ENCODE peak calls at places on chromosomes 5 and 9, in six cellular contexts. Q is ovary; L is mesendoderm; R is IMR-90; U is endodermal cell; G is effector memory CD4-positive, alpha-beta T cell. V is an unnamed sample.

GRCh38 chr9:134517069-134517680 is 124.4 kb upstream of the COL5A1 start:
- DNase-seq in Q (no peak), L (no peak), R (no peak), U (no peak), G (no peak), V (peak; percentile 65)

GRCh38 chr5:163496286-163496685 is 9.1 kb upstream of the MAT2B start:
- DNase-seq in Q (no peak), L (no peak), R (peak; percentile 47), U (no peak), G (no peak), V (no peak)

GRCh38 chr9:116467740-116468351 is 219.3 kb upstream of the TRIM32 start:
- DNase-seq in Q (no peak), L (peak; percentile 42), R (no peak), U (no peak), G (no peak), V (no peak)

GRCh38 chr5:119373449-119373858 is 17.6 kb downstream of the TNFAIP8 start:
- DNase-seq in Q (no peak), L (no peak), R (no peak), U (no peak), G (no peak), V (no peak)

GRCh38 chr9:125119643-125120286 is 23.6 kb downstream of the SCAI start:
- DNase-seq in Q (no peak), L (peak; percentile 31), R (peak; percentile 55), U (no peak), G (no peak), V (no peak)

GRCh38 chr5:95113489-95113888 is 171.4 kb downstream of the MCTP1 start:
- DNase-seq in Q (no peak), L (peak; percentile 93), R (peak; percentile 53), U (peak; percentile 82), G (no peak), V (no peak)

GRCh38 chr9:85425153-85425611 is 316.6 kb downstream of the AGTPBP1 start:
- DNase-seq in Q (no peak), L (peak; percentile 93), R (no peak), U (peak; percentile 98), G (no peak), V (no peak)

GRCh38 chr9:117307701-117308100 is 107.2 kb downstream of the ASTN2 start:
- DNase-seq in Q (no peak), L (no peak), R (no peak), U (no peak), G (no peak), V (no peak)

GRCh38 chr5:143229426-143229895 is 174.0 kb downstream of the NR3C1 start:
- DNase-seq in Q (no peak), L (no peak), R (no peak), U (peak; percentile 58), G (no peak), V (no peak)

GRCh38 chr9:33498387-33498786 is 24.7 kb upstream of the NOL6 start:
- DNase-seq in Q (no peak), L (no peak), R (peak; percentile 20), U (no peak), G (no peak), V (no peak)

GRCh38 chr9:23375511-23375910 is 450.5 kb downstream of the ELAVL2 start:
- DNase-seq in Q (no peak), L (no peak), R (no peak), U (no peak), G (no peak), V (no peak)

GRCh38 chr5:58885265-58885664 is 302.4 kb downstream of the RAB3C start:
- DNase-seq in Q (no peak), L (no peak), R (no peak), U (no peak), G (no peak), V (no peak)

GRCh38 chr9:129954868-129955550 is 88.0 kb downstream of the FNBP1 start:
- DNase-seq in Q (no peak), L (no peak), R (peak; percentile 33), U (no peak), G (no peak), V (peak; percentile 35)

GRCh38 chr5:79284852-79285251 is 48.9 kb downstream of the JMY start:
- DNase-seq in Q (no peak), L (no peak), R (peak; percentile 72), U (no peak), G (no peak), V (no peak)

GRCh38 chr5:118126159-118126558 is 862.2 kb downstream of the DTWD2 start:
- DNase-seq in Q (no peak), L (no peak), R (no peak), U (no peak), G (no peak), V (no peak)

GRCh38 chr5:80034559-80034958 is 589 bp upstream of the THBS4 start:
- DNase-seq in Q (no peak), L (no peak), R (no peak), U (no peak), G (no peak), V (no peak)

GRCh38 chr9:128061305-128061704 is 5.8 kb downstream of the NAIF1 start:
- DNase-seq in Q (no peak), L (no peak), R (no peak), U (no peak), G (no peak), V (no peak)

GRCh38 chr5:130520211-130520610 is 615.9 kb downstream of the CHSY3 start:
- DNase-seq in Q (no peak), L (peak; percentile 85), R (no peak), U (no peak), G (no peak), V (no peak)

GRCh38 chr9:126695186-126696090 is 81.7 kb downstream of the LMX1B start:
- DNase-seq in Q (no peak), L (no peak), R (no peak), U (peak; percentile 36), G (no peak), V (peak; percentile 13)

GRCh38 chr5:73948720-73949119 is 322.7 kb downstream of the ARHGEF28 start:
- DNase-seq in Q (no peak), L (no peak), R (peak; percentile 51), U (no peak), G (no peak), V (no peak)

GRCh38 chr5:142109356-142110045 is 922 bp downstream of the NDFIP1 start:
- DNase-seq in Q (peak; percentile 21), L (peak; percentile 42), R (peak; percentile 15), U (no peak), G (no peak), V (no peak)

GRCh38 chr9:15416880-15417279 is 5.8 kb upstream of the SNAPC3 start:
- DNase-seq in Q (no peak), L (peak; percentile 81), R (peak; percentile 65), U (peak; percentile 84), G (no peak), V (no peak)

GRCh38 chr5:151028717-151029116 is 8.3 kb downstream of the GPX3 start:
- DNase-seq in Q (no peak), L (no peak), R (no peak), U (no peak), G (no peak), V (peak; percentile 37)
- H3K27ac ChIP-seq in Q (no peak overlapping the region), L (no peak overlapping the region), R (no peak overlapping the region), U (no peak overlapping the region), G (no peak overlapping the region), V (peak overlapping the region; percentile 93)

DNA sequence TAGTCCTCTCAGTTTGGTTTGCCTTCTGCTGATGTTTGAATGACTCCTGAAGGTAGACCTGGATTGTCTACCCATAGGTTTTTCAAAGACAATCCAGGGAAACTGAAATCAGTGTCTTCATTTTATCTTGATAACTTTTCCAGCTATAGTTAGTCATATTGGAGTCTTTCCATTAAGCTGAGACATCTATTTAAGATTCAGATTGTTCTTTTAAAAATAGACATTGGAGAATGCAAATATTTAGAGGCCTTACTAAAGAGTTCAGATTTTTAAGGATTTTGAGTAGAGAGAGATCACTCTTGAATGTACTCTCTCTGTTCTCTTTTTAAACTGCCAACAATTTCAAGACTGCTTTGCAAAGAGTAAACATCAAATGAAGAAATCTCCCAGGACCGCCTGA is 69.0 kb downstream of the GDNF start:
- DNase-seq in Q (no peak), L (no peak), R (peak; percentile 57), U (no peak), G (no peak), V (no peak)
- H3K27ac ChIP-seq in Q (no peak overlapping the region), L (no peak overlapping the region), R (peak overlapping the region; percentile 83), U (no peak overlapping the region), G (no peak overlapping the region), V (no peak overlapping the region)

DNA sequence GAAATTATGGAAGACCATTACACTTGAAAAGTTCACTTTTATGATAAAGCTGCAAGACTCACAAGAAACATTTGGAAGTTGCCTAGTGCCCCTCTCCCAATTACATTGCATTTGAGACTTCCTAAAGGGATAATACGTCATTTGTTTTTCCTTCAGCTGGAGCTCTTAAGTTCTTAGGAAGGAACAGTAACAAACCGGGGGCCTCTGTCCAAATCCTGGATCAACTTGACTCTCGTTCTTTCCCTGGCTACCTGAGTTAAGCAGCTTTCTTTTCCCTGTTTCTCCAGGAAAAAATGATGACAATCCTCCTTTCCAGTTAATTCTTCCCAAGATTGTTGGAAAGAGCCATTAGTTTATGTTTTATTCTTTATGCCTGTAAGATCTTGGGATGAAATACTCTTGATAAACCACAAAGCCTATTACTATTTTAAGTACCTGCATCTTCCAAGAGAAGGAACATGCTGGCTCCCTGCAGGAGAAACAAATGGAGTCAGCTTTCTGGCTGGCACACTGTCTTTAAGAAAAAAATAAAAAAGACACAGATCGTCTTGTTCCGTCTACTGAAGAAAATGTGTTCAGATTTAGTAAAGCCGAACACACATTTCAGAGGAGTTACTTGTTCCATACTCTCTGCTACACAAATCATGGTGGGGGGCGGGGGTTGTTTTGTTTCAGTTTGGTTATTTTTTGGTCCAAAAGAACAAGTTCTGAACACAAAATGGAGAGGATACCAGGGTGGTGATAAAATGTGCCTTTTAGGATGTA is 297.8 kb downstream of the EFNA5 start:
- DNase-seq in Q (no peak), L (no peak), R (peak; percentile 12), U (no peak), G (no peak), V (no peak)
- H3K27ac ChIP-seq in Q (no peak overlapping the region), L (no peak overlapping the region), R (no peak overlapping the region), U (no peak overlapping the region), G (no peak overlapping the region), V (no peak overlapping the region)

GRCh38 chr5:168347368-168347767 is 55.9 kb downstream of the WWC1 start:
- DNase-seq in Q (no peak), L (no peak), R (no peak), U (no peak), G (no peak), V (no peak)

GRCh38 chr5:168346417-168346816 is 55.0 kb downstream of the WWC1 start:
- DNase-seq in Q (no peak), L (peak; percentile 86), R (no peak), U (peak; percentile 67), G (no peak), V (no peak)

GRCh38 chr5:168342985-168343384 is 51.5 kb downstream of the WWC1 start:
- DNase-seq in Q (no peak), L (no peak), R (no peak), U (peak; percentile 8), G (no peak), V (no peak)

GRCh38 chr5:168350315-168350714 is 58.9 kb downstream of the WWC1 start:
- DNase-seq in Q (no peak), L (no peak), R (no peak), U (no peak), G (no peak), V (no peak)

DNA sequence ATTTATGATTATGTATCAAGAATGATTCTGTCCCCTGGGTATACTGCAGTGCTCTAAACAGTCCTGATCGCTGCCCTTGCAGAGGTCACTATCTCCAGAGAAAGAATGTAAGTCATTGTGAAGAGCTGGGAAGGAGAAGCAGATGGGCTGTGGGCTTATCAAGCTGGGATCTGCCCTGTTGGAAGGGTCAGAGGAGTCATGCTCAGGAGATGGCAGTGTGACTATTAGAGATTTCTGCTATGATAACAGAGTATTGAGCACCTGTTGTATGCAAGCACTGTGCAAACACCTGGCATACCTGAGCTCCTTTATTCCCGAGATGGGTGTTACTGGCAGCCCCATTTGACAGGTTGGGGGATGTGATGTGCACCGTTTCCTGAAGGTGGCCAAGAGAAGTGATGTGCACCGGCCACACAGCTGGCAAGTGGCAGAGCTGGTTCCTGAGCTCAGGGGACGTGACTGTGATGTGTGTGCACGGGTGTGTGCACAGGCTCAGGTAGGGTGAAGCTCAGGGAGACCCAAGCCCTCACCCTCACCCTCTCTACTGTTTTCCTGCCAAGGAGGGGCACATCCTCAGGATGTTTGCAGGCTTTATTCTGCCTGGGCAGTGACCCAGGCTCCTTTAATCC is 56.5 kb downstream of the WWC1 start:
- DNase-seq in Q (no peak), L (peak; percentile 57), R (no peak), U (no peak), G (no peak), V (no peak)
- H3K27ac ChIP-seq in Q (no peak overlapping the region), L (no peak overlapping the region), R (no peak overlapping the region), U (no peak overlapping the region), G (no peak overlapping the region), V (no peak overlapping the region)